ENCODE peak calls at places on chromosomes 6 and 20, in ten cellular contexts. Z is ascending aorta, M is pancreas, N is MM.1S, A is heart right ventricle, E is OCI-LY7, L is stomach, V is ovary, R is left ventricle myocardium inferior, K is right atrium auricular region. T is an unnamed sample.

GRCh38 chr6:137155830-137156229 is 17.6 kb downstream of the IL22RA2 start:
- DNase-seq in M (no peak), V (no peak), A (no peak), R (no peak), L (no peak), Z (no peak), N (peak; percentile 56), E (peak; percentile 49), K (no peak), T (no peak)

GRCh38 chr6:163777706-163778105 is 363.2 kb downstream of the QKI start:
- DNase-seq in Z (no peak), M (no peak), E (no peak), A (no peak), R (no peak), K (no peak), V (no peak), L (no peak), N (no peak), T (no peak)

GRCh38 chr20:35912877-35913276 is 41.4 kb downstream of the SCAND1 start:
- DNase-seq in L (no peak), E (no peak), A (no peak), K (no peak), V (no peak), M (no peak), Z (no peak), N (no peak), R (no peak), T (no peak)

GRCh38 chr6:113763883-113764282 is 93.3 kb upstream of the MARCKS start:
- DNase-seq in K (no peak), L (no peak), N (no peak), R (no peak), V (no peak), Z (no peak), A (no peak), E (no peak), M (no peak), T (no peak)

GRCh38 chr6:143539723-143540122 is 28.2 kb upstream of the FUCA2 start:
- DNase-seq in R (no peak), N (no peak), M (no peak), L (no peak), V (no peak), A (no peak), Z (no peak), K (no peak), E (no peak), T (no peak)

GRCh38 chr6:24859132-24859531 is 60.4 kb upstream of the ARMH2 start:
- DNase-seq in M (no peak), Z (no peak), K (no peak), N (no peak), L (no peak), R (no peak), E (no peak), V (no peak), A (no peak), T (no peak)

GRCh38 chr6:144781836-144782235 is 496.7 kb downstream of the UTRN start:
- DNase-seq in K (no peak), V (no peak), M (no peak), R (no peak), E (no peak), A (no peak), N (no peak), L (no peak), Z (no peak), T (no peak)

GRCh38 chr6:16184554-16184953 is 53.8 kb upstream of the GMPR start:
- DNase-seq in K (no peak), M (no peak), Z (no peak), L (no peak), R (no peak), A (no peak), E (no peak), N (no peak), V (no peak), T (no peak)

GRCh38 chr6:18087396-18088165 is 34.9 kb downstream of the NHLRC1 start:
- DNase-seq in A (no peak), N (no peak), V (no peak), L (no peak), M (no peak), Z (no peak), K (no peak), E (no peak), R (no peak), T (no peak)

GRCh38 chr6:135212020-135212806 is 31.1 kb downstream of the MYB start:
- DNase-seq in M (no peak), N (no peak), V (no peak), Z (no peak), K (no peak), A (no peak), E (no peak), L (no peak), R (no peak), T (no peak)

GRCh38 chr6:10555625-10556309 is 34.6 kb downstream of the GCNT2 start:
- DNase-seq in A (peak; percentile 72), E (no peak), N (no peak), R (peak; percentile 65), K (peak; percentile 64), M (no peak), V (no peak), L (peak; percentile 51), Z (no peak), T (peak; percentile 40)

GRCh38 chr6:46476301-46476700 is 14.9 kb downstream of the RCAN2 start:
- DNase-seq in V (no peak), A (no peak), M (no peak), E (no peak), N (no peak), K (no peak), Z (no peak), L (no peak), R (no peak), T (no peak)

GRCh38 chr6:116278853-116279231 is 888 bp downstream of the TSPYL1 start:
- DNase-seq in M (peak; percentile 77), R (peak; percentile 57), V (peak; percentile 86), A (peak; percentile 67), Z (no peak), E (no peak), K (no peak), L (no peak), N (no peak), T (peak; percentile 67)

GRCh38 chr6:158027590-158028285 is 46.1 kb downstream of the SYNJ2 start:
- DNase-seq in Z (no peak), A (no peak), V (no peak), E (no peak), K (no peak), R (peak; percentile 20), L (no peak), M (peak; percentile 74), N (no peak), T (no peak)

GRCh38 chr6:158026054-158026900 is 44.6 kb downstream of the SYNJ2 start:
- DNase-seq in A (peak; percentile 92), E (peak; percentile 28), L (peak; percentile 70), M (peak; percentile 87), Z (peak; percentile 91), V (peak; percentile 85), K (peak; percentile 96), N (no peak), R (peak; percentile 80), T (peak; percentile 88)

GRCh38 chr6:158028421-158028820 is 46.8 kb downstream of the SYNJ2 start:
- DNase-seq in N (no peak), A (no peak), Z (no peak), L (no peak), E (no peak), K (no peak), V (no peak), M (peak; percentile 83), R (peak; percentile 19), T (no peak)

GRCh38 chr6:158028876-158029275 is 47.2 kb downstream of the SYNJ2 start:
- DNase-seq in E (no peak), M (peak; percentile 37), N (no peak), Z (no peak), K (no peak), R (peak; percentile 13), V (no peak), A (no peak), L (no peak), T (no peak)

DNA sequence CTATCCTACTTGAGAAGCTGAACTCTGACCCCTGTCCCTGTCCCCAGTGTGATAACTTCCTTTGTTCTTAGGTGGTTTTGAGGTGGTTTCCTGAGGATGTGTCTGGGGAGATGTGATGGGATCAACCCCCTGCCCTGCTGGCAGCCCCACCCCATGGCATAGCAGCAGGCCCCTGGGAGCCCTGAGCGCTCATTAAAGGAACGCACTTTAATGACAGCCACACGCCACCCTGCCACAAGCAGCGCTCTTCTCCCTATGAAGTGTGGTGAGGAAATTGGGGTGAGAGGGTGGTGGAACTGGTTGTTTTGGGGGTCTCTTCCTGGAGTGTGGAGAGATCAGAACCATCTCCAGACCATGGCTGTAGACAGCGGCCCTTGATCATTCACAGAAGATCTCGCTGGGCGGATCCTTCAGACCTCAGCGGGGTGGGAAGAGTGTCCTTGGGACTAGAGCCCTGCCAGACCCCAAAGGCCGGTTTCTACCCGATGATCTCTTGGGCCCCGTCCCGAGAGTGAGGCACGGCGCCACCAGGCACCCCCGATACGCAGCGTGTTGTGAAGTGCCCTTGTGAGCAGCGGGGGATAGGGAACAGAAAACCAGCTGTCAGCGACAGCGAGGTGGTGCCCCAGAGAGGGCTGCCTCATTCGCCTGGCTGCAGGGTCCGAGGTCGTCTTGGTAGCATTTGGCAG is 45.4 kb downstream of the SYNJ2 start:
- DNase-seq in R (no peak), Z (no peak), V (no peak), A (no peak), L (no peak), K (no peak), M (peak; percentile 67), N (no peak), E (no peak), T (no peak)
- TF ChIP-seq CTCF in R (no peak), Z (no peak), V (no peak), A (no peak), L (no peak), K (no peak), M (no peak), N (no peak), E (no peak), T (no peak)

DNA sequence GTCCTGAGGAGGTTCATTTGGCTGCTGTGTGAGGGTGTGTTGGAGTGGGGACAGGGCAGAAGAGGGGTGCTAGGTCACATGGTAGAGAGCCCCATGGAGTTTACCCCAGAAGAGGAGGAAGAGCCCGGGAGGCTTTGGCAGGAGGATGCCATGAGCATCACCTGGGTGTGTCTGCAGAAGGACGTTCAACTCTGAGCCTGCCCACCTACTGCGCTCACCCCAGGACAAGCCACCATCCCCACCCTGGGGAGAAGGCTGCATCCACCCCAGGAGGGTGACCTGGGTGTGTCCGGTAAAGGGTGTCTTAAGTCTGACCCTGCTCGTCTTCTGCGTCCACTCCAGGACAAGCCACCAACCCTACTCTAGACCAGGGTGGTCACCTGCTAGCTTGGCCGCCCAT is 8.5 kb upstream of the RPS6KA2 start:
- DNase-seq in L (no peak), E (no peak), M (no peak), V (no peak), A (no peak), K (no peak), R (no peak), N (no peak), Z (no peak), T (no peak)
- H3K27ac ChIP-seq in L (no peak overlapping the region), E (no peak overlapping the region), M (no peak overlapping the region), V (no peak overlapping the region), A (peak overlapping the region; percentile 79), K (peak overlapping the region; percentile 54), R (peak overlapping the region; percentile 71), N (no peak overlapping the region), Z (no peak overlapping the region), T (peak overlapping the region; percentile 46)

GRCh38 chr20:23546435-23547144 is 21.7 kb downstream of the CST9L start:
- DNase-seq in V (no peak), E (no peak), A (no peak), N (no peak), Z (no peak), K (no peak), R (no peak), L (no peak), M (no peak), T (no peak)
- TF ChIP-seq CTCF in V (no peak), E (no peak), A (no peak), N (no peak), Z (no peak), K (no peak), R (no peak), L (no peak), M (no peak), T (no peak)

GRCh38 chr20:34586488-34587163 is 28.1 kb downstream of the MAP1LC3A start:
- DNase-seq in M (no peak), R (no peak), N (no peak), Z (no peak), V (no peak), E (no peak), K (no peak), L (no peak), A (no peak), T (no peak)
- H3K27ac ChIP-seq in M (no peak overlapping the region), R (no peak overlapping the region), N (no peak overlapping the region), Z (no peak overlapping the region), V (no peak overlapping the region), E (no peak overlapping the region), K (no peak overlapping the region), L (no peak overlapping the region), A (no peak overlapping the region), T (no peak overlapping the region)

T was measured in psoas muscle.